ENCODE peak calls at places on chromosomes 5 and 9, in four cellular contexts. C is NCI-H1694, T is fibroblast of the aortic adventitia, M is ELR. S is an unnamed sample.

GRCh38 chr5:112921031-112921832 is 795 bp downstream of the REEP5 start:
- DNase-seq in M (peak; percentile 79), T (peak; percentile 54), C (peak; percentile 38), S (peak; percentile 58)

GRCh38 chr5:55897905-55898304 is 46.7 kb downstream of the IL31RA start:
- DNase-seq in M (peak; percentile 59), T (peak; percentile 97), C (no peak), S (no peak)

GRCh38 chr5:95638632-95639031 is 7.9 kb upstream of the RFESD start:
- DNase-seq in C (no peak), T (no peak), M (no peak), S (no peak)

GRCh38 chr9:71812385-71812784 is 44.1 kb upstream of the CEMIP2 start:
- DNase-seq in M (no peak), C (peak; percentile 89), T (peak; percentile 52), S (no peak)

GRCh38 chr5:98436672-98437071 is 336.8 kb upstream of the RGMB start:
- DNase-seq in M (no peak), T (no peak), C (no peak), S (no peak)

GRCh38 chr5:41071975-41072374 is 833 bp upstream of the MROH2B start:
- DNase-seq in C (no peak), M (peak; percentile 30), T (peak; percentile 63), S (peak; percentile 36)

GRCh38 chr5:75282581-75282980 is 45.9 kb upstream of the ANKRD31 start:
- DNase-seq in C (no peak), T (no peak), M (no peak), S (no peak)

GRCh38 chr9:109887079-109887478 is 107.1 kb downstream of the PALM2AKAP2 start:
- DNase-seq in T (peak; percentile 68), M (peak; percentile 40), C (no peak), S (peak; percentile 61)

GRCh38 chr5:89418821-89419085 is 535.8 kb upstream of the MEF2C start:
- DNase-seq in T (no peak), C (no peak), M (no peak), S (no peak)

GRCh38 chr5:150323819-150324218 is 21.1 kb upstream of the ARSI start:
- DNase-seq in T (no peak), M (no peak), C (no peak), S (no peak)

GRCh38 chr5:82719368-82719767 is 357.8 kb downstream of the TMEM167A start:
- DNase-seq in C (no peak), M (no peak), T (peak; percentile 17), S (peak; percentile 17)

GRCh38 chr5:91357012-91357634 is 26.0 kb downstream of the ARRDC3 start:
- DNase-seq in T (no peak), M (no peak), C (no peak), S (no peak)

GRCh38 chr9:113504725-113505590 is 41.4 kb downstream of the RGS3 start:
- DNase-seq in C (no peak), T (no peak), M (peak; percentile 22), S (peak; percentile 32)

GRCh38 chr9:123513554-123513953 is 157.6 kb downstream of the CRB2 start:
- DNase-seq in T (no peak), C (no peak), M (no peak), S (no peak)

GRCh38 chr9:75683591-75683990 is 206.9 kb upstream of the PCSK5 start:
- DNase-seq in T (no peak), M (no peak), C (no peak), S (peak; percentile 50)

GRCh38 chr9:131447148-131447547 is 53.3 kb downstream of the PRRC2B start:
- DNase-seq in T (no peak), M (no peak), C (no peak), S (no peak)

GRCh38 chr9:119458068-119458467 is 88.8 kb upstream of the BRINP1 start:
- DNase-seq in T (no peak), C (no peak), M (no peak), S (no peak)

GRCh38 chr5:68757813-68758212 is 336.0 kb upstream of the SLC30A5 start:
- DNase-seq in C (no peak), M (no peak), T (no peak), S (no peak)

GRCh38 chr9:121821326-121821725 is 169.9 kb downstream of the DAB2IP start:
- DNase-seq in T (no peak), M (no peak), C (no peak), S (no peak)

GRCh38 chr5:177431317-177432142 is 5.1 kb downstream of the GRK6 start:
- DNase-seq in T (no peak), M (no peak), C (no peak), S (no peak)

GRCh38 chr5:3417376-3417943 is 178.2 kb upstream of the IRX1 start:
- DNase-seq in T (no peak), M (no peak), C (no peak), S (peak; percentile 10)

GRCh38 chr5:90878081-90878480 is 319.5 kb downstream of the ADGRV1 start:
- DNase-seq in T (no peak), C (no peak), M (no peak), S (no peak)

GRCh38 chr5:1877434-1878049 is 5.2 kb downstream of the IRX4 start:
- DNase-seq in T (no peak), M (no peak), C (no peak), S (no peak)

GRCh38 chr9:88476491-88477271 is 58.3 kb upstream of the NXNL2 start:
- DNase-seq in T (peak; percentile 36), M (peak; percentile 23), C (no peak), S (no peak)

GRCh38 chr9:126219717-126220116 is 106.9 kb upstream of the MVB12B start:
- DNase-seq in M (no peak), T (no peak), C (no peak), S (no peak)

GRCh38 chr5:61575581-61575980 is 243.5 kb downstream of the ZSWIM6 start:
- DNase-seq in C (no peak), T (no peak), M (no peak), S (no peak)